ENCODE peak calls at places on chromosomes 12 and 14, in seven cellular contexts. U, R, T, J, W, N and K are unnamed samples.

GRCh38 chr12:131832393-131833231 is 4.4 kb downstream of the MMP17 start:
- DNase-seq in U (no peak), R (peak), T (peak), J (no peak), W (no peak), N (peak), K (no peak)

GRCh38 chr12:87520968-87521367 is 508.2 kb downstream of the C12orf50 start:
- DNase-seq in U (no peak), R (no peak), T (no peak), J (no peak), W (no peak), N (no peak), K (no peak)

GRCh38 chr12:20376984-20377383 is 8.6 kb downstream of the PDE3A start:
- DNase-seq in U (no peak), R (peak), T (no peak), J (no peak), W (no peak), N (no peak), K (no peak)

GRCh38 chr14:47917344-47917954 is 242.0 kb upstream of the MDGA2 start:
- DNase-seq in U (no peak), R (peak), T (peak), J (no peak), W (peak), N (peak), K (no peak)

GRCh38 chr12:45732250-45732649 is 2.7 kb downstream of the ARID2 start:
- DNase-seq in U (no peak), R (peak), T (no peak), J (no peak), W (no peak), N (no peak), K (no peak)

GRCh38 chr14:71733210-71733883 is 198.9 kb upstream of the RGS6 start:
- DNase-seq in U (no peak), R (peak), T (no peak), J (no peak), W (no peak), N (no peak), K (no peak)

GRCh38 chr12:76346798-76347420 is 1.3 kb downstream of the BBS10 start:
- DNase-seq in U (no peak), R (peak), T (no peak), J (no peak), W (no peak), N (peak), K (no peak)

GRCh38 chr12:51592034-51592705 is 1.1 kb downstream of the SCN8A start:
- DNase-seq in U (no peak), R (peak), T (no peak), J (no peak), W (peak), N (no peak), K (no peak)

GRCh38 chr14:66508846-66509621 is 1.1 kb downstream of the GPHN start:
- DNase-seq in U (peak), R (peak), T (no peak), J (peak), W (peak), N (no peak), K (peak)

GRCh38 chr12:12191008-12191407 is 75.8 kb downstream of the LRP6 start:
- DNase-seq in U (no peak), R (no peak), T (peak), J (no peak), W (no peak), N (peak), K (no peak)

GRCh38 chr12:39329015-39329414 is 113.9 kb downstream of the KIF21A start:
- DNase-seq in U (no peak), R (peak), T (no peak), J (no peak), W (no peak), N (no peak), K (no peak)

GRCh38 chr14:91223028-91223783 is 21.3 kb downstream of the GPR68 start:
- DNase-seq in U (no peak), R (no peak), T (peak), J (peak), W (no peak), N (no peak), K (no peak)

GRCh38 chr12:67650127-67650495 is 1.6 kb downstream of the DYRK2 start:
- DNase-seq in U (no peak), R (no peak), T (no peak), J (no peak), W (no peak), N (peak), K (no peak)